ENCODE peak calls at places on chromosomes 2 and 18, in four cellular contexts. X, Y, L and J are unnamed samples.

GRCh38 chr2:180657054-180657453 is 323.4 kb upstream of the UBE2E3 start:
- DNase-seq in X (no peak), Y (no peak), L (no peak), J (no peak)

GRCh38 chr2:157508676-157509075 is 64.8 kb upstream of the CYTIP start:
- DNase-seq in X (no peak), Y (no peak), L (no peak), J (no peak)

GRCh38 chr2:105114551-105114950 is 76.7 kb downstream of the MRPS9 start:
- DNase-seq in X (no peak), Y (peak), L (peak), J (peak)

GRCh38 chr2:237888389-237888788 is 29.0 kb downstream of the RAMP1 start:
- DNase-seq in X (no peak), Y (no peak), L (peak), J (no peak)

GRCh38 chr18:10298346-10298745 is 156.1 kb upstream of the APCDD1 start:
- DNase-seq in X (no peak), Y (no peak), L (no peak), J (no peak)

GRCh38 chr18:6362559-6363129 is 52.1 kb downstream of the L3MBTL4 start:
- DNase-seq in X (no peak), Y (no peak), L (no peak), J (peak)

GRCh38 chr2:65537651-65538385 is 105.4 kb upstream of the SPRED2 start:
- DNase-seq in X (no peak), Y (no peak), L (no peak), J (no peak)

GRCh38 chr2:201450910-201451329 is 338 bp downstream of the TRAK2 start:
- DNase-seq in X (no peak), Y (peak), L (no peak), J (no peak)

GRCh38 chr2:183105402-183106134 is 18.7 kb upstream of the NUP35 start:
- DNase-seq in X (no peak), Y (no peak), L (no peak), J (no peak)

GRCh38 chr2:120104002-120104467 is 91.2 kb downstream of the EPB41L5 start:
- DNase-seq in X (no peak), Y (no peak), L (no peak), J (no peak)

GRCh38 chr2:84964406-84965191 is 6.4 kb upstream of the KCMF1 start:
- DNase-seq in X (no peak), Y (no peak), L (no peak), J (no peak)

GRCh38 chr2:239192456-239192855 is 208.4 kb downstream of the HDAC4 start:
- DNase-seq in X (no peak), Y (no peak), L (no peak), J (no peak)

GRCh38 chr2:68686178-68686577 is 42.8 kb downstream of the PROKR1 start:
- DNase-seq in X (no peak), Y (no peak), L (no peak), J (no peak)

GRCh38 chr2:47344890-47345583 is 57.9 kb upstream of the MSH2 start:
- DNase-seq in X (no peak), Y (peak), L (peak), J (peak)

GRCh38 chr2:227939271-227940027 is 68.0 kb downstream of the DAW1 start:
- DNase-seq in X (no peak), Y (peak), L (peak), J (peak)

GRCh38 chr2:208174144-208174543 is 10.8 kb upstream of the CRYGA start:
- DNase-seq in X (no peak), Y (no peak), L (no peak), J (no peak)

GRCh38 chr18:5693637-5694175 is 149.9 kb upstream of the EPB41L3 start:
- DNase-seq in X (no peak), Y (no peak), L (no peak), J (no peak)

GRCh38 chr2:241309684-241310117 is 5.8 kb downstream of the HDLBP start:
- DNase-seq in X (peak), Y (no peak), L (no peak), J (no peak)

GRCh38 chr18:35159782-35160181 is 81.1 kb upstream of the ZNF397 start:
- DNase-seq in X (no peak), Y (no peak), L (no peak), J (no peak)

GRCh38 chr2:159094173-159094737 is 125.8 kb downstream of the TANC1 start:
- DNase-seq in X (no peak), Y (no peak), L (no peak), J (no peak)

GRCh38 chr2:44766220-44766619 is 175.3 kb upstream of the SIX3 start:
- DNase-seq in X (no peak), Y (no peak), L (no peak), J (no peak)

GRCh38 chr2:166942377-166942776 is 54.1 kb downstream of the XIRP2 start:
- DNase-seq in X (no peak), Y (no peak), L (no peak), J (no peak)

GRCh38 chr18:702957-703659 is 9.3 kb downstream of the ENOSF1 start:
- DNase-seq in X (no peak), Y (no peak), L (peak), J (no peak)

GRCh38 chr2:238107525-238108422 is 7.6 kb downstream of the ESPNL start:
- DNase-seq in X (peak), Y (no peak), L (peak), J (no peak)

GRCh38 chr2:77086478-77086877 is 435.7 kb downstream of the LRRTM4 start:
- DNase-seq in X (no peak), Y (no peak), L (no peak), J (no peak)
- TF ChIP-seq JUNB in X (no peak), Y (no peak), L (no peak), J (no peak)

GRCh38 chr2:33202641-33203345 is 256.0 kb downstream of the LTBP1 start:
- DNase-seq in X (no peak), Y (no peak), L (no peak), J (no peak)
- TF ChIP-seq RAD21 in X (no peak), Y (no peak), L (no peak), J (no peak)

GRCh38 chr2:205527801-205528200 is 154.5 kb upstream of the NRP2 start:
- DNase-seq in X (no peak), Y (no peak), L (no peak), J (no peak)
- TF ChIP-seq JUNB in X (no peak), Y (no peak), L (no peak), J (no peak)

DNA sequence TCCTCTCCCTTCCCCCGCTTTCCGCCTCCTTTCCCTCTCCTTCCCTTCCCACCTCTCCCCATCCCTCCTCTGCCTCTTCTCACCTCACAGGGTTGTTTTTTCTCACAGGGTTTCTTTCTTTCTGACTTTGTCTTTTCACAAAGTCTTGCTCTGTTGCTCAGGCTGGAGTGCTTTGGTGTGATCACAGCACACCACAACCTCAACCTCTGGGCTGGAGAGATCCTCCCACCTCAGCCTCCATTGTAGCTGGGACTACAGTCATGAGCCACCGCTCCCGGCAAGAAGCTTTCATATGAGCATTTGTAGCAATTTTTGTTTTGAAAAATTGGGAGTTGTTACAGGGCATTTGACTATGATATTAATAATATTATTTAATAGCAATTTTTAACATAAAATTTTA is 32.9 kb downstream of the ACSL3 start:
- DNase-seq in X (no peak), Y (no peak), L (no peak), J (no peak)
- TF ChIP-seq RAD21 in X (no peak), Y (no peak), L (no peak), J (no peak)

GRCh38 chr2:102369866-102370265 is 14.3 kb downstream of the IL18R1 start:
- DNase-seq in X (no peak), Y (no peak), L (no peak), J (no peak)

GRCh38 chr2:102365763-102366162 is 10.2 kb downstream of the IL18R1 start:
- DNase-seq in X (no peak), Y (no peak), L (no peak), J (no peak)

GRCh38 chr2:102366406-102367112 is 11.0 kb downstream of the IL18R1 start:
- DNase-seq in X (peak), Y (no peak), L (no peak), J (no peak)

GRCh38 chr2:102368461-102369109 is 13.0 kb downstream of the IL18R1 start:
- DNase-seq in X (no peak), Y (no peak), L (no peak), J (no peak)

GRCh38 chr2:102367331-102367971 is 11.9 kb downstream of the IL18R1 start:
- DNase-seq in X (peak), Y (no peak), L (no peak), J (no peak)
- TF ChIP-seq JUNB in X (peak), Y (no peak), L (no peak), J (no peak)

GRCh38 chr2:165576409-165576808 is 106.9 kb downstream of the CSRNP3 start:
- DNase-seq in X (no peak), Y (no peak), L (no peak), J (no peak)
- TF ChIP-seq RAD21 in X (no peak), Y (no peak), L (no peak), J (no peak)

GRCh38 chr2:220029013-220029412 is 401.6 kb downstream of the SLC4A3 start:
- DNase-seq in X (no peak), Y (no peak), L (no peak), J (no peak)

GRCh38 chr2:220036431-220036830 is 409.0 kb downstream of the SLC4A3 start:
- DNase-seq in X (no peak), Y (no peak), L (no peak), J (no peak)

GRCh38 chr2:220033546-220033945 is 406.1 kb downstream of the SLC4A3 start:
- DNase-seq in X (no peak), Y (no peak), L (no peak), J (no peak)

DNA sequence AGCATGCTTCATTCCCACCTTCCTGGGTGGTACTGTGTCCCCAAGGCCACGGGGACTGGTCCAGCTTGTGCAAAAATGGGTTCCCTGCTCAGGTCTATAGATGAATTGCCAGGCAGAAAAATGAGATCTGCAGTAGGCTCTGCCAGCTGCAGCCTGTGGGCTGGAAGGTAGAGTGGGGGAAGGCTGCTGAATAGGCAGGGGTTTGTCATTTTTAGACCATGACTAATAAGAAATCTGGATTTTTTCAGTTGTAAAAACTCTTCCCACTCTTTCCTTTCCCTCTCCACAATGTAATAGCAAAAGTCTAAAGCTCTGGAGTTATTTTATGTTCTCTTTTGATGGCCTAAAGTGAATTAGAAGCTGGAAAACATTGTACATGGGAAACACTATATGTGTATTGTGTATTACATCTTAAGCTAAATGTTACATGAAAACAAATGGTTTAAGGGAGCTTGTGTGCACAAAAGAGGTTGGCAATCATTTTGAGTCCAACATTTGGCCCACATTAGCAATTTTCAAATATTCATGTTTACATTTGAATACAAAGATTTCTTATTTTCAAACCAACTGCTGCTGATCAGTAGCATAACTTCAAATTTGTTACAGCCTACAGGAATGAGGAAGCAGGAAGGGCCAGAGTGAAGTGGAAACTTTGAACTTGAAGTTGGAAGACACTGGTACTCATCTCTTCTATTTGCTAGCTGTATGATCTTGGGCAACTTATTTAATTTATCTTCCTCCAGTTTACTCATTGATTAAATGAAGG is 407.1 kb downstream of the SLC4A3 start:
- DNase-seq in X (no peak), Y (no peak), L (no peak), J (no peak)
- TF ChIP-seq JUNB in X (no peak), Y (no peak), L (no peak), J (no peak)

GRCh38 chr2:58984731-58985130 is 743.6 kb upstream of the FANCL start:
- DNase-seq in X (peak), Y (no peak), L (no peak), J (no peak)
- TF ChIP-seq RAD21 in X (no peak), Y (no peak), L (no peak), J (no peak)

DNA sequence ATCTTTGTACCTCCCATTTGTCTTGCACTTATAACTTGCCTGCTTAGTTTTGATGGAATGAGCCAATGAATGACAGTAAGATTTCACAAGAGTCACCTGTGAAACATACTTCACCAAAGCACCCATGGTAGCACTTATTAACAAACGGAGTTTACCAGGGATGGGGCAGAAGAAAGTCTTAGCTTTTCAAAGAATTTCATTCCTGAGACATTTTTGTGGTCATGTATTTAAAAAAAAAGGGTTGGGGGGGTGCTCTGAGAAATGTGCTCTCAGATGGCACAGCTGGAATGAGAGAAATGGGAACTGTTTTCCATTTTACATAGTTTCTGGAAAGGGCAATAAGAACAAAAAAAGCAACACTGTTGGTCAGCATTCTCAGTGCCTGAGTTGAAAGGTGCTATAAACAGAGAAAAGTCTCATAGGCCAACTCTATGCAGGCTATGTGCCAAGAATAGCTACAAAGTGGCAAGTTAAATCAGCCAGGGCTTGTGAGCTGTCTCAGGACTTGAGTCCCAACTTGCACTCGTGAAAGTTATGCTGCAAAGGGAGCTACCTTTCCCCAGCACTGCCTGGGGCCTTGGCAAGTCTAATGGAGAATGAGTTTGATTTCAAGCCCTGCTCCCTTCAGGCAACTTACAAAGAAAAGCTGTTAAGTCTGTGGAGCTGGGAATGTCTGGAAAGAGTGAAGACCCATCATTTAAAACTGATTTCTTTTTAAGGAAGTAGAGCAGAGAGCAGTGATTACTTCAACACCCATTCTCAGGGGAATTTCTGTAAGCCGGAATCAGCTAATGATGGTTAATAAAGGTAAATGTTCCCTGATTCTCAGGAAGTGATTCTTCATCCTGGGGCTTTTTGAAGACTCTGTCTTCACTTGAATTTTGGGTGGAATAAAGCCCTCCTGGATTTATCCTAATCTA is 170.6 kb downstream of the SLC8A1 start:
- DNase-seq in X (peak), Y (no peak), L (no peak), J (no peak)
- TF ChIP-seq JUNB in X (no peak), Y (no peak), L (no peak), J (no peak)